ENCODE peak calls at places on chromosomes 12 and 14, in five cellular contexts. J is MM.1S, P is psoas muscle, S is SJCRH30, B is HCT116. G is an unnamed sample.

GRCh38 chr14:103130965-103131364 is 7.7 kb downstream of the TNFAIP2 start:
- DNase-seq in P (peak; percentile 58), J (no peak), B (no peak), S (peak; percentile 75), G (peak; percentile 55)

GRCh38 chr12:122641976-122642375 is 61.2 kb downstream of the HCAR2 start:
- DNase-seq in P (no peak), S (no peak), J (no peak), B (no peak), G (no peak)

GRCh38 chr12:2052861-2053674 is at the start of gene CACNA1C:
- DNase-seq in S (peak; percentile 18), J (peak; percentile 61), B (no peak), P (peak; percentile 71), G (peak; percentile 76)

GRCh38 chr12:127125607-127126259 is 1141.2 kb upstream of the TMEM132C start:
- DNase-seq in B (peak; percentile 97), J (no peak), P (no peak), S (no peak), G (peak; percentile 94)

GRCh38 chr14:59829469-59829868 is 41.1 kb downstream of the RTN1 start:
- DNase-seq in P (no peak), J (no peak), S (no peak), B (no peak), G (no peak)

GRCh38 chr12:3252416-3252815 is 175.2 kb downstream of the TSPAN9 start:
- DNase-seq in S (peak; percentile 91), B (no peak), J (no peak), P (peak; percentile 95), G (no peak)

GRCh38 chr12:2354151-2354991 is 301.6 kb downstream of the CACNA1C start:
- DNase-seq in J (peak; percentile 10), S (no peak), P (no peak), B (no peak), G (no peak)

GRCh38 chr12:1644523-1645438 is 15.8 kb downstream of the WNT5B start:
- DNase-seq in J (no peak), S (no peak), P (peak; percentile 81), B (no peak), G (no peak)

GRCh38 chr14:100165825-100166520 is 6.5 kb upstream of the DEGS2 start:
- DNase-seq in S (no peak), J (no peak), B (no peak), P (no peak), G (no peak)

GRCh38 chr14:56118611-56119181 is 485 bp downstream of the PELI2 start:
- DNase-seq in P (peak; percentile 67), J (no peak), S (peak; percentile 9), B (no peak), G (no peak)

GRCh38 chr12:77372469-77372868 is 307.1 kb upstream of the E2F7 start:
- DNase-seq in S (no peak), P (no peak), B (no peak), J (no peak), G (no peak)

GRCh38 chr12:1839464-1839863 is 19.1 kb downstream of the LRTM2 start:
- DNase-seq in S (no peak), J (no peak), P (no peak), B (no peak), G (no peak)

GRCh38 chr14:61625171-61625570 is 70.1 kb upstream of the HIF1A start:
- DNase-seq in B (no peak), S (no peak), P (no peak), J (no peak), G (no peak)

GRCh38 chr12:54998958-54999510 is 14.5 kb upstream of the TESPA1 start:
- DNase-seq in J (peak; percentile 44), S (no peak), P (no peak), B (no peak), G (no peak)

DNA sequence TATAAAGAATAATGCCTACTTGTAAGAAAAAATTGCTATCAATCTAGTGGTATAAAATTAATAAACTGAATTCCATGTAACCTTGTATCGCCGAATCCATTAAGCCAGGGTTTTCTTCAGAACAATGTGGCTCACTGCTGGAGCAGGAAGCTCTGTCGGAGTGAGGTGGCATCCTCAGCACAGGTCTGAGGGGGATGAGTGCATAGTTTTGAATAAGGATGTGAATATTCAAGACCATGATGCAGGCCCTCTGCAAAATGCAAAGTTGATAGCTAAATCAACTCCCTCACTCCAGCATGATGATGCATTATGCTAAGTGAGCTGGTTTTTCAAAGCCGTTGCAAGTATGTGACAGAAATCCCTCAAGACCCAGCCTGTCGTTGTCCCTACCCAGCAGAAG is 53.1 kb downstream of the TRIM9 start:
- DNase-seq in S (no peak), P (no peak), J (no peak), B (no peak), G (no peak)
- H3K4me3 ChIP-seq in S (no peak overlapping the region), P (no peak overlapping the region), J (no peak overlapping the region), B (no peak overlapping the region), G (no peak overlapping the region)

GRCh38 chr12:132436791-132437251 is 53.1 kb upstream of the FBRSL1 start:
- DNase-seq in P (no peak), B (no peak), S (no peak), J (no peak), G (no peak)
- H3K27ac ChIP-seq in P (no peak overlapping the region), B (no peak overlapping the region), S (no peak overlapping the region), J (no peak overlapping the region), G (no peak overlapping the region)

DNA sequence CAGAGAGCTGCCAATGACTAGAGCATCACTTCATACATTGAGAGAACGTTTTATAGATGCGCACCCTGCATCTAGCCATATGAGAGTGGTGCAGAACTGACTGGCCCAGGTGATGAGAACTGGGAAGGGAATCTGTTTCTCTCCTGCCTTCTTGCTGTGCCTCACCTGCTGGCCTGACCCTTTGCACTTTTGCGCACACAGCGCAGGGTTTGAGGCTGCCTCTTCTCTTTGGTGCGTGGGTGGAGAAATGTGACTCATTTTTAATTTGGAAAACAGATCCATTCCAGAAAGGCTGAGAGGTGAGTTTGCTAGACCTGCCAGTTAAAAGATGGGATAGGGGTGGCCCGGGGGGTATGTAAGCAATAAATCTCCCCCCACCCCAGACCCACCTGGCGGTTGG is 453 bp upstream of the ESRRB start:
- DNase-seq in P (no peak), B (peak; percentile 12), S (no peak), J (no peak), G (no peak)
- H3K27me3 ChIP-seq in P (peaks cover 17% of the 10 kb centered on the region), B (peaks cover 20% of the 10 kb centered on the region), S (peaks cover 12% of the 10 kb centered on the region), J (peaks cover 23% of the 10 kb centered on the region), G (peaks cover 34% of the 10 kb centered on the region)

DNA sequence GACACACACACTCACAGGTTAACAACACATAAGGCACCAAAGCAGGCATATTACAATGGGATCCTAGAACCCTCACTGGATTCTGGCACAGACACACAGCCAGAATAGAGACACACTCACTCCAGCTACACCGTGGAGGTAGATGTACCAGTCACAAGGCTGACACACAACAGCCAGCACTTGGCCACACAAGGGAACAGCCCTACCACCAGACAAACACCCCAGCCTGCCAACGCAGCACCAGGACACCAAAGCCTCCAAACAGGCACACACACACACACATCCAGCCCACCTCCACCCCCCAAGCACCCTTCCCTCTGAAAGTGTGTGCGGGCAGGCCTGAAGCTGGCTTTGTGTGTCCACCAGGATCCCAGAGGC is 10.9 kb upstream of the ITGB7 start:
- DNase-seq in S (no peak), P (no peak), J (no peak), B (no peak), G (no peak)
- H3K4me3 ChIP-seq in S (no peak overlapping the region), P (peak overlapping the region; percentile 71), J (no peak overlapping the region), B (no peak overlapping the region), G (no peak overlapping the region)

GRCh38 chr12:85947286-85947685 is 73.2 kb downstream of the NTS start:
- DNase-seq in J (no peak), P (no peak), S (no peak), B (no peak), G (no peak)
- H3K27ac ChIP-seq in J (no peak overlapping the region), P (no peak overlapping the region), S (no peak overlapping the region), B (no peak overlapping the region), G (no peak overlapping the region)

DNA sequence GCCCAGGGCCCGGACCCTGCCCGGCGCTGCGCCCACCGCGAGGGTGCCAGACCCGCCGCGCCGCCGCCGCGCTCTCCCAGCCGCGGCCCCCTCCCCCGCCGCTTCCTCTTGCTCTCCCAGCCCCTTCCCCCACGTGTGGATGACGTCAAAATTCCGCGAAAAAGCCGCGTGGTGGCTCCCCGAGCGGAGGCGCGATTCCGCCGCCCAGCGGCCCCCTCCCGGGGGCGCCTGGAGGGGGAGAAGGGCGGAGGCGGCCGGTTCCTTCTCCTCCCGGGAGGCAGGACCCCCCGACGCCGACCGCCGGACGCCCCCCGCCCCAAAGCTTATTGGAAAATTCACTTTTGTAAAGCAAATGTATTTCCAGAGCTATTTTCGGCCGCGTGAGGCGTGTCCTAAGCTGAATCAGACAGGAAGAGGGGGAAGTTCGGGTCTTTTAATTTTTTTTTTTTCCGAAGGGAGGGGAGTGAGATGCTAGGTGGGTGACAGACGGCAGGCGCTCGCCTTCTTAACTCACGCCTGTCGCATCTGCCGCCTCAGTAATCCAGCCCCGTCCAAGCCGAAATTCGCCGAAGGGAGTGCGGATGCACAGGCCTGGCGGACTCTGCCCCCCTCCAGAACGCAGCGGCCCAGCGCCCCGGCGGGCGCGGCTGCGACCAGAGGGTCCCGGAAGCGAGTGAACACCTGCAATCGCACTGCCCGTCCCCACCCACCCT is 4.1 kb upstream of the CCND2 start:
- DNase-seq in S (peak; percentile 93), J (peak; percentile 89), B (no peak), P (peak; percentile 84), G (no peak)
- H3K27me3 ChIP-seq in S (no peaks in the 10 kb centered on the region), J (peaks cover 45% of the 10 kb centered on the region), B (peaks cover 79% of the 10 kb centered on the region), P (peaks cover 39% of the 10 kb centered on the region), G (peaks cover 94% of the 10 kb centered on the region)

GRCh38 chr14:37595809-37596595 is 573 bp downstream of the TTC6 start:
- DNase-seq in S (no peak), P (no peak), J (peak; percentile 79), B (peak; percentile 28), G (no peak)
- H3K4me3 ChIP-seq in S (peak overlapping the region; percentile 62), P (peak overlapping the region; percentile 62), J (peak overlapping the region; percentile 57), B (peak overlapping the region; percentile 61), G (peak overlapping the region; percentile 52)

GRCh38 chr12:15534322-15534721 is 212.0 kb downstream of the PTPRO start:
- DNase-seq in B (no peak), S (no peak), J (peak; percentile 79), P (no peak), G (no peak)
- H3K27ac ChIP-seq in B (no peak overlapping the region), S (no peak overlapping the region), J (no peak overlapping the region), P (no peak overlapping the region), G (no peak overlapping the region)